ENCODE peak calls at places on chromosomes 1 and 21, in eight cellular contexts. One of them, this sample, is unnamed. For H3K4me1, the result is how much of the 10 kb centered on the place peaks cover.

GRCh38 chr1:212664409-212665199 is 35.0 kb downstream of the BATF3 start:
- DNase-seq in uterus: no peak
- DNase-seq in IMR-90: no peak
- DNase-seq in PC-9: no peak
- DNase-seq in right atrium auricular region: no peak
- DNase-seq in fibroblast of lung: no peak
- DNase-seq in pancreas: no peak
- DNase-seq in H9: peak
- DNase-seq in this sample: no peak

GRCh38 chr1:246782120-246782900 is 58.1 kb downstream of the SCCPDH start:
- DNase-seq in PC-9: no peak
- DNase-seq in IMR-90: peak
- DNase-seq in pancreas: no peak
- DNase-seq in uterus: no peak
- DNase-seq in H9: peak
- DNase-seq in right atrium auricular region: peak
- DNase-seq in fibroblast of lung: peak
- DNase-seq in this sample: no peak

GRCh38 chr1:108803548-108803947 is 53.3 kb downstream of the AKNAD1 start:
- DNase-seq in fibroblast of lung: no peak
- DNase-seq in right atrium auricular region: no peak
- DNase-seq in pancreas: no peak
- DNase-seq in PC-9: no peak
- DNase-seq in IMR-90: no peak
- DNase-seq in uterus: no peak
- DNase-seq in H9: no peak
- DNase-seq in this sample: no peak

GRCh38 chr1:172795741-172796140 is 136.8 kb downstream of the FASLG start:
- DNase-seq in H9: no peak
- DNase-seq in fibroblast of lung: no peak
- DNase-seq in right atrium auricular region: no peak
- DNase-seq in pancreas: no peak
- DNase-seq in uterus: no peak
- DNase-seq in IMR-90: no peak
- DNase-seq in PC-9: no peak
- DNase-seq in this sample: no peak

GRCh38 chr1:17233675-17234074 is 15.2 kb upstream of the PADI3 start:
- DNase-seq in fibroblast of lung: peak
- DNase-seq in uterus: peak
- DNase-seq in right atrium auricular region: no peak
- DNase-seq in IMR-90: peak
- DNase-seq in H9: no peak
- DNase-seq in PC-9: peak
- DNase-seq in pancreas: peak
- DNase-seq in this sample: no peak

GRCh38 chr21:29155118-29155932 is 24.9 kb downstream of the MAP3K7CL start:
- DNase-seq in PC-9: no peak
- DNase-seq in right atrium auricular region: peak
- DNase-seq in H9: peak
- DNase-seq in pancreas: no peak
- DNase-seq in fibroblast of lung: peak
- DNase-seq in IMR-90: peak
- DNase-seq in uterus: peak
- DNase-seq in this sample: peak

GRCh38 chr1:210239295-210240155 is 6.9 kb downstream of the SERTAD4 start:
- DNase-seq in PC-9: peak
- DNase-seq in IMR-90: peak
- DNase-seq in uterus: no peak
- DNase-seq in fibroblast of lung: peak
- DNase-seq in pancreas: no peak
- DNase-seq in H9: no peak
- DNase-seq in right atrium auricular region: peak
- DNase-seq in this sample: no peak

GRCh38 chr1:24826510-24826909 is 81.3 kb downstream of the CLIC4 start:
- DNase-seq in pancreas: no peak
- DNase-seq in IMR-90: no peak
- DNase-seq in PC-9: no peak
- DNase-seq in fibroblast of lung: no peak
- DNase-seq in H9: no peak
- DNase-seq in right atrium auricular region: no peak
- DNase-seq in uterus: no peak
- DNase-seq in this sample: no peak

GRCh38 chr1:30413606-30414005 is 309.8 kb downstream of the MATN1 start:
- DNase-seq in right atrium auricular region: no peak
- DNase-seq in uterus: peak
- DNase-seq in fibroblast of lung: no peak
- DNase-seq in PC-9: no peak
- DNase-seq in H9: no peak
- DNase-seq in pancreas: no peak
- DNase-seq in IMR-90: no peak
- DNase-seq in this sample: no peak

GRCh38 chr1:200741808-200742207 is 3.1 kb downstream of the CAMSAP2 start:
- DNase-seq in fibroblast of lung: no peak
- DNase-seq in H9: no peak
- DNase-seq in pancreas: no peak
- DNase-seq in uterus: no peak
- DNase-seq in IMR-90: no peak
- DNase-seq in right atrium auricular region: no peak
- DNase-seq in PC-9: no peak
- DNase-seq in this sample: no peak

GRCh38 chr1:213274140-213274539 is 223.1 kb downstream of the RPS6KC1 start:
- DNase-seq in PC-9: no peak
- DNase-seq in H9: no peak
- DNase-seq in fibroblast of lung: no peak
- DNase-seq in uterus: no peak
- DNase-seq in pancreas: no peak
- DNase-seq in right atrium auricular region: no peak
- DNase-seq in IMR-90: no peak
- DNase-seq in this sample: no peak

GRCh38 chr1:48596036-48596435 is 124.0 kb upstream of the SPATA6 start:
- DNase-seq in fibroblast of lung: peak
- DNase-seq in uterus: no peak
- DNase-seq in right atrium auricular region: no peak
- DNase-seq in H9: peak
- DNase-seq in pancreas: no peak
- DNase-seq in IMR-90: no peak
- DNase-seq in PC-9: no peak
- DNase-seq in this sample: no peak

GRCh38 chr21:42466700-42467612 is 29.1 kb downstream of the RSPH1 start:
- DNase-seq in right atrium auricular region: no peak
- DNase-seq in H9: peak
- DNase-seq in uterus: no peak
- DNase-seq in PC-9: peak
- DNase-seq in pancreas: no peak
- DNase-seq in IMR-90: peak
- DNase-seq in fibroblast of lung: peak
- DNase-seq in this sample: no peak
- TF ChIP-seq CTCF in right atrium auricular region: no peak
- TF ChIP-seq CTCF in H9: peak
- TF ChIP-seq CTCF in uterus: no peak
- TF ChIP-seq CTCF in PC-9: peak
- TF ChIP-seq CTCF in pancreas: no peak
- TF ChIP-seq CTCF in IMR-90: no peak
- TF ChIP-seq CTCF in fibroblast of lung: peak
- TF ChIP-seq CTCF in this sample: no peak

DNA sequence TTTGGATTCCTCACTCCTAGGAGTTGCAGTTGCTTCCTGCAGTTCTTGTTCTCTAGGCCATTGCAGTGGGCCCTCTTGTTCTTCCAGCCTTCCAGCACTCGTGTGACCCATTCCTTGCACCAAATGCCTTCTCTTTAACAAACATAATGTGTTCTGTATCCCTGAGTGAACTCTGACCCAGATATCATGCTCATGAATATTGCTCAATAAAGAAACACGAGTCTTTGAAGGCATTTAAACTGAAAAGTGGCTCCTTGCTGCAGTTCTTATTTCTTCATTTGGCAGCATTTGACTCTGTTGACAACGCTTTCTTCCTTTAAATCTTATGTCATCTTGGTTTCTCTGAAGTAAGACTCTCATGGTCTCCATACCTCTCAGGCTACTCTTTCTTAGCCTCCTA is 100.7 kb upstream of the PDE4B start:
- DNase-seq in uterus: no peak
- DNase-seq in H9: no peak
- DNase-seq in right atrium auricular region: no peak
- DNase-seq in IMR-90: no peak
- DNase-seq in pancreas: no peak
- DNase-seq in fibroblast of lung: no peak
- DNase-seq in PC-9: no peak
- DNase-seq in this sample: no peak
- H3K27ac ChIP-seq in uterus: no peak
- H3K27ac ChIP-seq in H9: no peak
- H3K27ac ChIP-seq in right atrium auricular region: peak
- H3K27ac ChIP-seq in IMR-90: no peak
- H3K27ac ChIP-seq in pancreas: no peak
- H3K27ac ChIP-seq in fibroblast of lung: no peak
- H3K27ac ChIP-seq in PC-9: no peak
- H3K27ac ChIP-seq in this sample: peak

GRCh38 chr1:33349081-33349759 is 28.3 kb upstream of the A3GALT2 start:
- DNase-seq in right atrium auricular region: peak
- DNase-seq in uterus: peak
- DNase-seq in PC-9: no peak
- DNase-seq in pancreas: peak
- DNase-seq in H9: peak
- DNase-seq in IMR-90: no peak
- DNase-seq in fibroblast of lung: peak
- DNase-seq in this sample: peak
- H3K4me1 ChIP-seq in right atrium auricular region: half or more
- H3K4me1 ChIP-seq in uterus: under half
- H3K4me1 ChIP-seq in PC-9: half or more
- H3K4me1 ChIP-seq in pancreas: under half
- H3K4me1 ChIP-seq in H9: under half
- H3K4me1 ChIP-seq in IMR-90: under half
- H3K4me1 ChIP-seq in fibroblast of lung: under half
- H3K4me1 ChIP-seq in this sample: half or more

DNA sequence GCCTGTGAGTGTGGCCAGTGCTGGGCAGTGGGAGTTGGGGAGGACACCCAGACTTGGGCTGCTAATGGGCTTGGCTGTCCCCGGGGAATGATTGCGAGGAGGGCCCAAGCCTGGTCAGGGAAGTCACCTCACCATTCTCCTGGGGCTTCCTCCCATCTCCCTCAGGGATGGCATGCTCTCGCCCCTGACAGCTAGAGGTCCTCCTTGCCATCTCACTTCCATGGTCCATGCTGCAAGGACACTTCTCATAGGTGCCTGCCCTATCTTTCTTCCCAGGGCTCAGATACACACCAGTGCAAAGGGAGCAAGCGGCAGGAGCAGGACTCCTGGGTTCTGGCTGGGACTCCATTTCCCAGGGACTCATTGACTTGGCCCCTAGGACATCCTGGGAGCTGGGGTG is 4.1 kb downstream of the NTRK1 start:
- DNase-seq in right atrium auricular region: no peak
- DNase-seq in PC-9: no peak
- DNase-seq in fibroblast of lung: no peak
- DNase-seq in IMR-90: no peak
- DNase-seq in H9: no peak
- DNase-seq in uterus: no peak
- DNase-seq in pancreas: no peak
- DNase-seq in this sample: no peak
- TF ChIP-seq CTCF in right atrium auricular region: no peak
- TF ChIP-seq CTCF in PC-9: no peak
- TF ChIP-seq CTCF in fibroblast of lung: no peak
- TF ChIP-seq CTCF in IMR-90: no peak
- TF ChIP-seq CTCF in H9: no peak
- TF ChIP-seq CTCF in uterus: no peak
- TF ChIP-seq CTCF in pancreas: no peak
- TF ChIP-seq CTCF in this sample: no peak

GRCh38 chr1:226097866-226098625 is 35.5 kb downstream of the H3-3A start:
- DNase-seq in IMR-90: peak
- DNase-seq in uterus: no peak
- DNase-seq in PC-9: peak
- DNase-seq in H9: no peak
- DNase-seq in fibroblast of lung: peak
- DNase-seq in right atrium auricular region: no peak
- DNase-seq in pancreas: no peak
- DNase-seq in this sample: no peak

GRCh38 chr1:226098870-226099832 is 36.6 kb downstream of the H3-3A start:
- DNase-seq in fibroblast of lung: no peak
- DNase-seq in pancreas: no peak
- DNase-seq in right atrium auricular region: no peak
- DNase-seq in PC-9: no peak
- DNase-seq in uterus: no peak
- DNase-seq in H9: no peak
- DNase-seq in IMR-90: no peak
- DNase-seq in this sample: no peak

GRCh38 chr1:226095286-226095685 is 32.8 kb downstream of the H3-3A start:
- DNase-seq in uterus: no peak
- DNase-seq in right atrium auricular region: no peak
- DNase-seq in H9: no peak
- DNase-seq in IMR-90: no peak
- DNase-seq in fibroblast of lung: no peak
- DNase-seq in pancreas: no peak
- DNase-seq in PC-9: no peak
- DNase-seq in this sample: no peak

GRCh38 chr1:226104671-226105121 is 42.2 kb downstream of the H3-3A start:
- DNase-seq in IMR-90: peak
- DNase-seq in PC-9: no peak
- DNase-seq in H9: no peak
- DNase-seq in pancreas: no peak
- DNase-seq in uterus: no peak
- DNase-seq in right atrium auricular region: no peak
- DNase-seq in fibroblast of lung: no peak
- DNase-seq in this sample: no peak

DNA sequence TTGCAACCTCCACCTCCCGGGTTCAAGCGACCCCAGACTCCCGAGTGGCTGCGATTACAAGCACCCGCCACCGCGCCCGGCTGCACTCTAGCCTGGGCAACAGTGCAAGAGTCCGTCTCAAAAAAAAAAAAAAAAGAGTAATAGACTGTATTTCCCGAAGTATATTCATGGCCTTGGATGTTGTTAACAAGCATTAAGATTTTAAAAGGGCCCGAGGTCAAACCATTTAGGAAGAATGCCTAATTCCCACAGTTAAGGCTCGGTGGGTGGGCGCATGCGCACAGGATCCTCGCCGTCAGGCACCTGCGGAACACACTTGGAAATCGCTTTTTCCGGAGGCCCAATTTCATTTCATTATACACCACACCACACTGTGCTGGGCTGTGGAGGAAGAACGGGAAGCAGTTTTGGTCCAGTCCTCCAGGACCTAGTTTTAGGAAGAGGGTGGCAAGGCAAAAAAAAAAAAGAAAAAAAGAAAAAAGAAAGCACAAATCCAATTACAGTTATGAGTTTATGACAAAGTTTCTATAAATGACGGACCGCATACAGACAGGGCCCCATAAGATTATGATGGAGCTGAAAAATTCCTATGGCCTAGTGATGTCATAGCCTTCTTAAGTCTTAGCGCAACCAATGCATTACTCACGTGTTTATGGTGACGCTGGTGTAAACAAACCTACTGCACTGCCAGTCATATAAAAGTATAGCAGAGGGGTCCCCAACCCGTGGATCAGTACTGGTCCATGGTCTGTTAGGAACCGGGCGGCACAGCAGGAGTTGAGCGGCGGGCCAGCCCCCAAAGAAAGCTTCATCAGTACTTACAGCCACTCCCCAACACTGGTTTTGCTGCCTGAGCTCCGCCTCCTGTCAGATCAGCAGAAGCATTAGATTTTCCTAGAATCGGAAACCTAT is 38.2 kb downstream of the H3-3A start:
- DNase-seq in fibroblast of lung: peak
- DNase-seq in right atrium auricular region: no peak
- DNase-seq in IMR-90: peak
- DNase-seq in H9: no peak
- DNase-seq in PC-9: no peak
- DNase-seq in pancreas: peak
- DNase-seq in uterus: no peak
- DNase-seq in this sample: no peak
- H3K27ac ChIP-seq in fibroblast of lung: no peak
- H3K27ac ChIP-seq in right atrium auricular region: no peak
- H3K27ac ChIP-seq in IMR-90: no peak
- H3K27ac ChIP-seq in H9: no peak
- H3K27ac ChIP-seq in PC-9: no peak
- H3K27ac ChIP-seq in pancreas: no peak
- H3K27ac ChIP-seq in uterus: no peak
- H3K27ac ChIP-seq in this sample: no peak